ENCODE peak calls at places on chromosomes 4 and X, in nine cellular contexts. R is body of pancreas, C is cardiac fibroblast, J is dorsolateral prefrontal cortex, S is A549, N is fibroblast of mammary gland, A is WTC11, F is stomach, P is HCT116. E is an unnamed sample.
A peak's percentile ranks its signal among the peaks of the same experiment; 100 is the strongest.

GRCh38 chrX:123173833-123174232 is 10.2 kb upstream of the GRIA3 start:
- DNase-seq in P (peak; percentile 8), A (no peak), C (no peak), N (peak; percentile 46), S (no peak), R (no peak), F (no peak), J (no peak), E (no peak)

GRCh38 chr4:57104706-57105560 is 5.3 kb downstream of the IGFBP7 start:
- DNase-seq in R (no peak), F (no peak), S (no peak), N (no peak), P (no peak), A (no peak), J (no peak), C (no peak), E (no peak)

GRCh38 chrX:72554448-72555140 is 18.0 kb downstream of the HDAC8 start:
- DNase-seq in A (peak; percentile 69), P (peak; percentile 56), J (no peak), N (peak; percentile 25), C (no peak), S (peak; percentile 12), R (no peak), F (no peak), E (no peak)

GRCh38 chr4:81215219-81215892 is at the start of gene PRKG2:
- DNase-seq in R (no peak), F (no peak), P (no peak), C (peak; percentile 75), J (peak; percentile 46), A (peak; percentile 27), S (no peak), N (no peak), E (peak; percentile 71)

GRCh38 chrX:143854006-143854405 is 29.9 kb upstream of the UBE2NL start:
- DNase-seq in S (no peak), R (no peak), A (no peak), N (peak; percentile 77), F (no peak), J (no peak), P (no peak), C (peak; percentile 48), E (no peak)

GRCh38 chr4:121736735-121737351 is 28.1 kb downstream of the SMIM43 start:
- DNase-seq in J (no peak), N (peak; percentile 73), P (peak; percentile 54), F (no peak), S (peak; percentile 49), C (peak; percentile 69), A (no peak), R (peak; percentile 23), E (no peak)

GRCh38 chr4:2413821-2414610 is 4.4 kb downstream of the ZFYVE28 start:
- DNase-seq in P (no peak), F (peak; percentile 38), A (peak; percentile 55), S (no peak), J (no peak), R (no peak), C (peak; percentile 64), N (no peak), E (peak; percentile 65)

GRCh38 chr4:173264245-173264959 is 69.8 kb downstream of the HMGB2 start:
- DNase-seq in S (no peak), P (no peak), R (peak; percentile 58), C (peak; percentile 77), A (no peak), F (peak; percentile 34), N (peak; percentile 67), J (no peak), E (no peak)

GRCh38 chrX:154375156-154375504 is 696 bp upstream of the FLNA start:
- DNase-seq in P (no peak), C (no peak), F (no peak), N (no peak), S (no peak), J (no peak), R (no peak), A (no peak), E (no peak)

GRCh38 chr4:21742326-21742725 is 206.2 kb downstream of the KCNIP4 start:
- DNase-seq in P (no peak), C (no peak), F (no peak), J (no peak), N (no peak), A (no peak), R (no peak), S (no peak), E (no peak)

GRCh38 chrX:63746715-63747114 is 38.3 kb downstream of the ARHGEF9 start:
- DNase-seq in P (no peak), A (no peak), N (no peak), F (no peak), J (no peak), R (no peak), C (no peak), S (no peak), E (no peak)

GRCh38 chrX:10773318-10773717 is 152.9 kb upstream of the MID1 start:
- DNase-seq in S (no peak), R (no peak), F (no peak), A (no peak), C (no peak), N (no peak), J (no peak), P (no peak), E (no peak)

GRCh38 chrX:48715066-48715465 is 18.5 kb downstream of the SUV39H1 start:
- DNase-seq in C (peak; percentile 26), F (no peak), N (peak; percentile 86), P (no peak), A (no peak), S (no peak), J (no peak), R (no peak), E (no peak)

GRCh38 chrX:70174754-70175153 is 2.5 kb upstream of the DGAT2L6 start:
- DNase-seq in F (no peak), R (no peak), J (no peak), P (no peak), A (no peak), S (no peak), C (peak; percentile 61), N (peak; percentile 78), E (no peak)

GRCh38 chr4:38094419-38094818 is 134.2 kb downstream of the PTTG2 start:
- DNase-seq in R (no peak), F (no peak), N (no peak), P (no peak), J (no peak), A (no peak), S (no peak), C (no peak), E (no peak)

GRCh38 chrX:47380268-47380667 is 9.9 kb downstream of the ZNF157 start:
- DNase-seq in F (peak; percentile 29), P (no peak), S (no peak), C (no peak), R (peak; percentile 12), A (no peak), N (peak; percentile 15), J (no peak), E (no peak)

GRCh38 chr4:180615746-180616145 is 1627.5 kb upstream of the TENM3 start:
- DNase-seq in P (peak; percentile 6), S (no peak), A (no peak), F (no peak), J (no peak), N (no peak), R (no peak), C (no peak), E (no peak)
- TF ChIP-seq CTCF in P (peak; percentile 34), S (no peak), A (no peak), F (no peak), J (no peak), N (no peak), R (no peak), C (no peak), E (no peak)

DNA sequence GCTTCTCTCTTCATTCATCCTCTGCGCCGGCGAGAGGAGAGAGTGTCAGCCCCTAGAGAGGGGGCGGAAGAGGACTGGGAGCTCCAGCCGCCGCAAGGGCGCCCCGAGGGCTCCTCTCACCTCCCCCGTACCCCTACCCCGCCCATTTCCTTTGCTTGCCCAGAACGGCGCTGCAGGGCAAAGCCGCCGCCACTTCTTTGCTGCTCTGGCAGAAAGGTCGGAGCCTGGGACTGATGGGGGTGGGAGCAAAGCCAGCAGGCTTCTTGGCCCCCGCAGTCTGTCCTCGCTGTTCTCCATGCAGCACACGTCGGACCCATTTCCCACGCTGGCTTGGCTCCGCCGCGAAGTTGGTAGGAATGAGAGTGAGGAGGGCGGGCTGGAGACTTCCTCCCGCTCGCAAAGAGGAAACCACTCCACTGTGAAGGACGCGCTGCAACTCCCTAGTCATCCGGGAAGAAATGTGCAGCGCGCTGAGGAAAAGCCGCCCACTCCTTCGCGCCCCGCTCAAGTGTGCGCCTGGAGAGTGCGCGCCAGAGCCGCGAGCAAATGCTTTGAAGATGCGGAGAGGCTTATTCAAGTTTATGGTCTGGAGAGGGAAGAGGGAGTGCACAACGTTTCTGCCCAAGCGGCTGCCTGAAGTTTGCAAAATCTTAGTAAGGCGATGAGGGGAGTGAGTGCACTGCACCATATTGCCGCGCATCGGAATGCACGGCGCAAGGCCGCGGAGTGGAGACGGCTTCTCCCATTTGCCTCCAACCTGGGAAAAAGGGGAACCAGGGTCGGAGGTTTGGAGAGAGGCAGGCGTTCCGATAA is 2.8 kb upstream of the PCDH7 start:
- DNase-seq in F (peak; percentile 38), S (peak; percentile 7), A (peak; percentile 76), J (peak; percentile 68), N (peak; percentile 66), P (no peak), R (no peak), C (peak; percentile 72), E (peak; percentile 71)
- TF ChIP-seq CTCF in F (no peak), S (no peak), A (no peak), J (no peak), N (no peak), P (no peak), R (no peak), C (no peak), E (no peak)

DNA sequence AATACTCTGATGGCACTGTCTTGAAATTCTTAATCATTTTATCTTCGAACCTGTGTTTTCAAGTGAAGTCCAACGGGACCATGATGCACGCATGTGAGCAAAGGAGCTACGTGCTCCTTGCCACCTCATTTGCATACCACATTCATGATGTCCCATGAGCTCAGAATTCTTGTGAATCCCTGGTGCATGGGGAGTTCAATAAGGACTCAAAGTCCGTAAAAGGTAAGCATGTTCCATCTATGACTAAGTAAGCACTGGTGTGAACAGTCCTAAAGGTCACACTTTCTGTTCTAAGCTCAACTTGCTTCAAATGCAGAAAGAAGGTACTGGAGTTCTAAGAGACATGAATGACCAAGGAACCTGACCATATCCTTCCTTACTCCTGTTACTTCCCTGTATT is 13.1 kb upstream of the GPM6B start:
- DNase-seq in F (no peak), N (no peak), P (no peak), C (no peak), S (no peak), A (no peak), R (no peak), J (no peak), E (no peak)
- TF ChIP-seq CTCF in F (no peak), N (no peak), P (no peak), C (no peak), S (no peak), A (no peak), R (no peak), J (no peak), E (no peak)

DNA sequence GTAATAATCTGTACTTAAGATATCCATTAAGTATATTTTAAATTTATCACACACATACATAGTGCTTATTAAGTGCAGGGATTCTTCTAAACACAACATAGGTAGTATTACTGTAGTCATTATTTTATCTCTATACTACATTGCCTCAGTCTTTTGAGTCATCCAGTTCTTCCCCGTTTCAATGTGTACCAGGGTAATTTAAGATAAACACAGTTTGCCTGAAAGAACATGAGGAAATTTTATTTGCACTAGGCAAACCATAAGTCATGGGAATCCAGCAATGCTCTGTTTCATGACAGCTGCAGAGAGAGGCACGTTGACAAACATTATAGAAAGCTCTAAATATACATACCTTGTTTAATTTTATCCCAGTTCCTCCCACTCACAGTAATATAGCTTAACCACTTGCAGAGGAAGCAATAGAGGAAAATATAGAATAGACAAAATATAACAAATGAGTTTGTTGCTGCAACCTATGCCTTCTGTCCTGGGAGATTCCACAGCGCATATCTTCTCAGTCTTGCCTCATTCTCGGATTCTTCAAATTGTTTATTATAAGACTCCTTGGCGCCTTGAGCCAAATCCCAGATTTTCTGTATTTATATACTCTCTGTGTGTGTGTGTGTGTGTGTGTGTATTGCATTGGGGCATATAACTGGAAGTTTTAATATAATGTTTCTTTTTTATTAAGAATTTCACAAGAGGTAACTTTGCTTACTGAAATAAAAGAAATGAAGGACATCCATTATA is 258.6 kb downstream of the FAM133A start:
- DNase-seq in P (no peak), S (no peak), F (no peak), N (no peak), J (no peak), A (no peak), R (no peak), C (no peak), E (no peak)
- TF ChIP-seq CTCF in P (no peak), S (no peak), F (no peak), N (no peak), J (no peak), A (no peak), R (no peak), C (no peak), E (no peak)

E was measured in upper lobe of right lung.